ENCODE peak calls at places on chromosomes 16 and 17, in seven cellular contexts. K is Peyer's patch, Z is thoracic aorta, R is fibroblast of lung, G is left ventricle myocardium inferior, W is prostate gland, J is tibial nerve. H is an unnamed sample.

GRCh38 chr16:48272837-48273421 is 25.6 kb upstream of the ABCC11 start:
- DNase-seq in K (no peak), Z (no peak), R (no peak), G (no peak), W (no peak), J (no peak), H (no peak)

GRCh38 chr16:82329504-82330192 is 159.6 kb upstream of the MPHOSPH6 start:
- DNase-seq in K (no peak), Z (no peak), R (no peak), G (no peak), W (peak; percentile 88), J (no peak), H (peak; percentile 82)

GRCh38 chr17:58335061-58335731 is 6.6 kb upstream of the TSPOAP1 start:
- DNase-seq in K (peak; percentile 68), Z (no peak), R (no peak), G (no peak), W (no peak), J (no peak), H (no peak)

GRCh38 chr16:15055141-15056053 is 477 bp downstream of the NTAN1 start:
- DNase-seq in K (peak; percentile 77), Z (no peak), R (peak; percentile 42), G (no peak), W (no peak), J (no peak), H (no peak)

GRCh38 chr17:77451271-77451893 is 310.6 kb downstream of the SEC14L1 start:
- DNase-seq in K (peak; percentile 85), Z (no peak), R (peak; percentile 71), G (peak; percentile 77), W (peak; percentile 66), J (peak; percentile 63), H (peak; percentile 81)

GRCh38 chr17:38693700-38694329 is 11.3 kb upstream of the MLLT6 start:
- DNase-seq in K (peak; percentile 36), Z (no peak), R (peak; percentile 85), G (peak; percentile 94), W (peak; percentile 43), J (peak; percentile 82), H (peak; percentile 71)

GRCh38 chr16:29854520-29855100 is 8.4 kb downstream of the CDIPT start:
- DNase-seq in K (no peak), Z (no peak), R (no peak), G (no peak), W (no peak), J (no peak), H (no peak)

GRCh38 chr16:86628614-86629013 is 50.3 kb downstream of the FOXL1 start:
- DNase-seq in K (no peak), Z (no peak), R (no peak), G (no peak), W (no peak), J (no peak), H (no peak)

GRCh38 chr17:82246365-82247174 is 17.7 kb downstream of the SLC16A3 start:
- DNase-seq in K (no peak), Z (no peak), R (peak; percentile 60), G (no peak), W (no peak), J (no peak), H (peak; percentile 52)

GRCh38 chr16:4512473-4512872 is 26.1 kb downstream of the CDIP1 start:
- DNase-seq in K (no peak), Z (no peak), R (peak; percentile 30), G (no peak), W (no peak), J (no peak), H (no peak)
- H3K4me1 ChIP-seq in K (peaks cover 40% of the 10 kb centered on the region), Z (peaks cover 33% of the 10 kb centered on the region), R (no peaks in the 10 kb centered on the region), G (peaks cover 68% of the 10 kb centered on the region), W (no peaks in the 10 kb centered on the region), J (peaks cover 21% of the 10 kb centered on the region), H (peaks cover 36% of the 10 kb centered on the region)

GRCh38 chr17:68127914-68128313 is 92.4 kb downstream of the KPNA2 start:
- DNase-seq in K (no peak), Z (no peak), R (no peak), G (no peak), W (no peak), J (no peak), H (no peak)

GRCh38 chr17:68125471-68125870 is 89.9 kb downstream of the KPNA2 start:
- DNase-seq in K (no peak), Z (no peak), R (no peak), G (no peak), W (no peak), J (no peak), H (no peak)

DNA sequence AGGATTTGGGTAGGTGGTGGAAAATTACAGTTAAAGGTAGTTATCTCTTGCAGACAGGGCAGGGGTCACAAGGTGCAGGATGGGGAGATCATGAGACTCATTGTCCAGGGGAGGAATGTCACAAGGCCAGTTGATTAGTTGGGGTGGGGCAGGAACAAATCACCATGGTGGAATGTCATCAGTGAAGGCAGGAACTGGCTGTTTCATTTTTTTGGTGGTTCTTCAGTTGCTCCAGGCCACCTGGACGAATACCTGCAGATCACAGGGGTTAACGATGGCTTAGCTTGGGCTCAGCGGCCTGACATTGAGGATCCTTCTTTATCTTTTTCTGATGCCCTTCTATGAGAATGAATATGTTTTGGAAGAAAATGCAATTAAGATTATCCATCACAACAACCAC is 87.1 kb downstream of the KPNA2 start:
- DNase-seq in K (no peak), Z (no peak), R (no peak), G (no peak), W (no peak), J (no peak), H (no peak)
- H3K4me1 ChIP-seq in K (no peaks in the 10 kb centered on the region), Z (no peaks in the 10 kb centered on the region), R (no peaks in the 10 kb centered on the region), G (peaks cover 3% of the 10 kb centered on the region), W (no peaks in the 10 kb centered on the region), J (no peaks in the 10 kb centered on the region), H (peaks cover 11% of the 10 kb centered on the region)

DNA sequence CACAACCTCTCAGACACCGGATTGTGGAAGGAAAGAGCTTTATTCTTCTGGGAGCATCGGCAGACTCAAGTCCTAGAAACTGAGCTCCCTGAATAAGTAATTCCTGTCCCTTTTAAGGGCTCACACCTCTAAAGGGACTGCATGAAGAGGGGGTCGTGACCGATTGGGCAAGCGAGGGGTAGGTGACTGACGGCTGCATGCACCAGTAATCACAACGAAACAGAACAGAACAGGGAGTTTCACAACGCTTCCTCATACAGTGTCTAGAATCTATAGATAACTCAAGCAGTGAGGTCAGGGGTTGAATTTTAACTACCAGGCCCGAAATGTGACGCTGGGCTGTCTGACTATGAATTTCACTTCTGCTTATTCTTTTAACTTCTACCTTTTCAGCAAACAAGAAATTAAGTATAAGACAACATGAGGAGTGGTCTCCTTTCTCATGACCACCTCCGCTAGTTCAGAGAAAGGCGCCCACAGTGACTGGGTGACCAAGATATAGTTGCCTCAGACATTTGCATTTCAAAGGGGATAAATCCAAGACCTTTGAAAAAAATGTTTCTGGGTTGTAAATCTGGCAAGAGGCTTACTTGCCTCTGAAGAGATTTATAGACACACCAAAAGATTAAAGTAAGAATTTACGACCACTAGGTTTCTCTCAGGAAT is 88.4 kb upstream of the ATF7IP2 start:
- DNase-seq in K (peak; percentile 73), Z (no peak), R (no peak), G (no peak), W (no peak), J (no peak), H (no peak)
- H3K4me1 ChIP-seq in K (no peaks in the 10 kb centered on the region), Z (no peaks in the 10 kb centered on the region), R (no peaks in the 10 kb centered on the region), G (no peaks in the 10 kb centered on the region), W (no peaks in the 10 kb centered on the region), J (no peaks in the 10 kb centered on the region), H (no peaks in the 10 kb centered on the region)

GRCh38 chr17:52041123-52041617 is 117.3 kb downstream of the CA10 start:
- DNase-seq in K (no peak), Z (no peak), R (no peak), G (no peak), W (no peak), J (no peak), H (no peak)
- H3K4me1 ChIP-seq in K (no peaks in the 10 kb centered on the region), Z (no peaks in the 10 kb centered on the region), R (no peaks in the 10 kb centered on the region), G (no peaks in the 10 kb centered on the region), W (no peaks in the 10 kb centered on the region), J (no peaks in the 10 kb centered on the region), H (no peaks in the 10 kb centered on the region)

DNA sequence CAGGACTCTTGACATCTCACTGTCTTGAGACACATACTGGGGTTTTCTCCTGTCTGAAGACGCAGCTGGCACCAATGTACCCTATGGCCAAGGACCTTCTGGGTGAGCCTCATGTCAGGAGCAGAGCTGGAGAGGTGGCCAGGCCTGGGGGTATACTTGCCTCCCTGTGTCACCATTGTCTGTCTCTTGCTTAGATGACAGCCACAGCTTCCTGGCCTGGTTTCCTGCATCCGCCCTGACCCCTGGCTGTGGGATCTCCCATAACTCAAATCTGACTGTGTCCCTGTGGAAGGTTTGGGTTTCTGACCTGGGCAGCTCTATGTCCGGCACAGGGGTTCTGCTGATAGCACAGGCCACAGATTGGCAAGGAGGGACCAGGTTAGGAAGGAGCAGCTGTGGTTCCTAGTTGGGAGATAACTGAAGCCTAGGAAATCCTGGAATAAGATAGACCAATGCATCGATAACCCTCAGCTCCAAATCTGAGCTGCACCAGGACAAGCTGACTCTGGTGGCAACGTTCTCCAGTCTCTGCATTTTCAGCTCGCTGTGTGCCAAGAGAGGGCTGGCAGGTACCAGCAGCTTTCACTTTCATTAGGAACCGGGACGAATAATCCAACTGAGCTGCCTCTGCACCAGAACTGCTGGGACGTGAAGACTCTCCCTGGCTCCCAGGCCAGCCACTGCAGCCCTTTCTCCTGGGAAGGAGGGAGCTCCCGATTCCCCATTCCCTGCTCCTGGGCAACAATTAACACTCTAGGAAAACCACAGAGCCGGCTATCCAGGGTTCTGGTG is 5.0 kb downstream of the DEXI start:
- DNase-seq in K (no peak), Z (no peak), R (no peak), G (peak; percentile 40), W (peak; percentile 48), J (no peak), H (peak; percentile 71)
- H3K4me1 ChIP-seq in K (peaks cover 79% of the 10 kb centered on the region), Z (peaks cover 81% of the 10 kb centered on the region), R (no peaks in the 10 kb centered on the region), G (peaks cover 97% of the 10 kb centered on the region), W (peaks cover 5% of the 10 kb centered on the region), J (peaks cover 44% of the 10 kb centered on the region), H (peaks cover 91% of the 10 kb centered on the region)